ENCODE peak calls at places on chromosomes 16 and 17, in six cellular contexts. F is mucosa of descending colon; G is right cardiac atrium; J is CD8-positive, alpha-beta T cell; P is A673; H is lung. Y is an unnamed sample.
A peak's percentile ranks its signal among the peaks of the same experiment; 100 is the strongest.

GRCh38 chr17:82648761-82649474 is 674 bp upstream of the WDR45B start:
- DNase-seq in F (peak; percentile 79), G (peak; percentile 89), J (no peak), P (peak; percentile 54), H (peak; percentile 47), Y (peak; percentile 62)

GRCh38 chr17:1399679-1400512 is at the start of gene YWHAE:
- DNase-seq in F (peak; percentile 99), G (peak; percentile 99), J (peak; percentile 87), P (peak; percentile 99), H (peak; percentile 97), Y (peak; percentile 98)

GRCh38 chr16:3963886-3964685 is 83.6 kb upstream of the CREBBP start:
- DNase-seq in F (no peak), G (peak; percentile 65), J (no peak), P (no peak), H (no peak), Y (no peak)

GRCh38 chr16:20241321-20241720 is 86.0 kb downstream of the GP2 start:
- DNase-seq in F (no peak), G (no peak), J (no peak), P (no peak), H (no peak), Y (no peak)

GRCh38 chr16:71626018-71626857 is at the start of gene MARVELD3:
- DNase-seq in F (peak; percentile 97), G (peak; percentile 72), J (no peak), P (no peak), H (peak; percentile 89), Y (peak; percentile 94)

GRCh38 chr17:29291163-29291752 is 2.7 kb downstream of the NUFIP2 start:
- DNase-seq in F (no peak), G (no peak), J (no peak), P (peak; percentile 86), H (no peak), Y (no peak)

GRCh38 chr16:19094542-19095365 is 19.0 kb upstream of the ITPRIPL2 start:
- DNase-seq in F (no peak), G (no peak), J (no peak), P (no peak), H (no peak), Y (peak; percentile 50)

GRCh38 chr17:79622776-79623175 is 11.9 kb upstream of the RBFOX3 start:
- DNase-seq in F (peak; percentile 25), G (peak; percentile 29), J (no peak), P (no peak), H (no peak), Y (no peak)

GRCh38 chr16:5965321-5965720 is 867.7 kb upstream of the EEF2KMT start:
- DNase-seq in F (no peak), G (no peak), J (no peak), P (no peak), H (no peak), Y (no peak)

GRCh38 chr16:53034306-53034705 is 18.4 kb downstream of the CHD9NB start:
- DNase-seq in F (no peak), G (no peak), J (no peak), P (no peak), H (no peak), Y (no peak)

GRCh38 chr16:85639529-85640253 is 26.6 kb downstream of the GSE1 start:
- DNase-seq in F (no peak), G (peak; percentile 89), J (no peak), P (peak; percentile 76), H (no peak), Y (no peak)

GRCh38 chr16:84716740-84717139 is 16.9 kb downstream of the USP10 start:
- DNase-seq in F (no peak), G (no peak), J (no peak), P (no peak), H (no peak), Y (no peak)

GRCh38 chr17:59254742-59255141 is 34.4 kb downstream of the GDPD1 start:
- DNase-seq in F (no peak), G (no peak), J (no peak), P (no peak), H (no peak), Y (no peak)

GRCh38 chr17:17623904-17624303 is 32.4 kb upstream of the PEMT start:
- DNase-seq in F (no peak), G (no peak), J (no peak), P (no peak), H (no peak), Y (no peak)

GRCh38 chr17:43118679-43119615 is 6.2 kb downstream of the BRCA1 start:
- DNase-seq in F (no peak), G (no peak), J (no peak), P (no peak), H (no peak), Y (no peak)

GRCh38 chr17:44192750-44193149 is 6.0 kb downstream of the TMUB2 start:
- DNase-seq in F (no peak), G (no peak), J (no peak), P (no peak), H (no peak), Y (no peak)

GRCh38 chr17:70059649-70060048 is 15.4 kb upstream of the KCNJ16 start:
- DNase-seq in F (no peak), G (no peak), J (no peak), P (no peak), H (no peak), Y (no peak)

GRCh38 chr16:57239089-57239488 is 6.0 kb upstream of the ARL2BP start:
- DNase-seq in F (no peak), G (no peak), J (no peak), P (no peak), H (no peak), Y (no peak)

GRCh38 chr16:86986809-86987487 is 330.2 kb downstream of the C16orf95 start:
- DNase-seq in F (no peak), G (no peak), J (no peak), P (no peak), H (no peak), Y (no peak)

GRCh38 chr16:8376858-8377257 is 213.5 kb downstream of the TMEM114 start:
- DNase-seq in F (no peak), G (no peak), J (no peak), P (no peak), H (no peak), Y (no peak)

GRCh38 chr17:606501-607243 is 108.0 kb downstream of the VPS53 start:
- DNase-seq in F (no peak), G (no peak), J (no peak), P (no peak), H (no peak), Y (no peak)

GRCh38 chr17:43356999-43357398 is 41.8 kb upstream of the ARL4D start:
- DNase-seq in F (no peak), G (no peak), J (no peak), P (no peak), H (no peak), Y (no peak)

GRCh38 chr17:17103160-17103559 is 60.9 kb downstream of the MPRIP start:
- DNase-seq in F (no peak), G (no peak), J (no peak), P (no peak), H (no peak), Y (no peak)

GRCh38 chr17:3682033-3682432 is 13.4 kb downstream of the EMC6 start:
- DNase-seq in F (no peak), G (no peak), J (no peak), P (no peak), H (no peak), Y (no peak)

DNA sequence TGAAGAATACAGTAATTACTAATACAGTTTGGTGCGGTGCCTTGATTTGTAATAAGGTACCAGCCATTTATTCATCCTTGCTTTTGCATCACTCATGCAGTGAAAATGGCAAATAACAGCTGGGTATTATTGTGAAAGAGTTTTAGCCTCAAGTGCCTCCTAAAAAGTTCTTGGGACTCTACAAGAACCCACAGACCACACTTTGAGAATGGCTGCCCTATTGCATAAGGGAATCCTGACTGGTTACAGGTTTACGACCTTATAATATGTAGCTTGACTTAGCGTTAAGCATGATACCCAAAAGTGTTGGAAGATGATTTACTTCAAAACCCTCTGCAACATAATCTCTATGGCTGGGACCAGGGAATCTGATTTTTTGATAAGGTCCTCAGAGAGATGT is 4.2 kb downstream of the MYH13 start:
- DNase-seq in F (no peak), G (no peak), J (no peak), P (no peak), H (no peak), Y (no peak)
- H3K4me3 ChIP-seq in F (no peak overlapping the region), G (no peak overlapping the region), J (no peak overlapping the region), P (no peak overlapping the region), H (no peak overlapping the region), Y (no peak overlapping the region)

GRCh38 chr16:10297341-10298006 is 88.4 kb upstream of the ATF7IP2 start:
- DNase-seq in F (no peak), G (no peak), J (no peak), P (no peak), H (no peak), Y (peak; percentile 32)
- H3K4me3 ChIP-seq in F (no peak overlapping the region), G (no peak overlapping the region), J (no peak overlapping the region), P (no peak overlapping the region), H (no peak overlapping the region), Y (no peak overlapping the region)

GRCh38 chr16:70578035-70578434 is 54.4 kb downstream of the SF3B3 start:
- DNase-seq in F (no peak), G (no peak), J (no peak), P (peak; percentile 18), H (no peak), Y (no peak)

GRCh38 chr16:70579248-70579647 is 55.6 kb downstream of the SF3B3 start:
- DNase-seq in F (no peak), G (peak; percentile 4), J (no peak), P (no peak), H (no peak), Y (no peak)

GRCh38 chr16:70582280-70582978 is 58.8 kb downstream of the SF3B3 start:
- DNase-seq in F (no peak), G (peak; percentile 37), J (no peak), P (peak; percentile 24), H (no peak), Y (no peak)

GRCh38 chr16:70577256-70577698 is 53.7 kb downstream of the SF3B3 start:
- DNase-seq in F (no peak), G (peak; percentile 54), J (no peak), P (no peak), H (no peak), Y (no peak)

DNA sequence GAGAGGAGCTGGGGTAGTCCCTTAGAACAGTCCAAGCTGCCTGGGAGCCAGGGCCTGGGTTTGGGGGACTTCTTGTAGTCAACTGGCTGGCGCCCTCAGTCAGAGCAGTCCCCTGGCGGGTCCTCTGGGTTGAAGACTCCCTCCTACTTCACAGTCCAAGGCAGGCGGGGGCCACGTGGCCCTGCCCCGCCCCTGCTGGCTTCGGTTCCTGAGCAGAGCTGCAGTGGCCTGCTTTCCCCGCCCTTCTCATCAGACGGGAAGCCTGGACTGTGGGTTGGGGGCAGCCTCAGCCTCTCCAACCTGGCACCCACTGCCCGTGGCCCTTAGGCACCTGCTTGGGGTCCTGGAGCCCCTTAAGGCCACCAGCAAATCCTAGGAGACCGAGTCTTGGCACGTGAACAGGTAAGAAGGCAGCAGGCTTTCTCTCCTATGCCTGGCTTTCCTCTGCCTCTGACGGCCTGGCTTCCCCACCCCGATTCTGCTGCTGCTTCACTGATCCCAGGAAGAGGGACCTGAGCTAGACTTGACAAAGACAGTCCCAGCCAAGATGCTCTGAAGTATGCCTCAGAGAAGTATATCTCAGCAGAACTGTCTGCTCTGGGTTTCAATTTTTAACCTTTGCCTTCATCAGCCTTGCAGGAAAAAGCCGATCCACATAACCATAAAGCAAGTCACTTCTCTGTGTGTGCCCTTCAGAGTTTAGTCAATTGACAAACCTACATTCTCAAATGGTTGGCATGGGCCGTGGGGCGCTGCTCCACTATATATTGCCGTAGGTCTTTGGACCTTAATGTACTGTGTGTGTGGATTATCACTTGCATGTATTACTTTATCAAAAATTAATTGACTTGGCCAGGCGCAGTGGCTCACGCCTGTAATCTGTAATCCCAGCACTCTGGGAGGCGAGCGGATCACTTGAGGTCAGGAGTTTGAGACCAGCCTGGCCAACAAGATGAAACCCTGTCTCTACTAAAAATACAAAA is 56.3 kb downstream of the SF3B3 start:
- DNase-seq in F (peak; percentile 70), G (peak; percentile 87), J (no peak), P (no peak), H (no peak), Y (peak; percentile 51)
- H3K4me3 ChIP-seq in F (no peak overlapping the region), G (no peak overlapping the region), J (no peak overlapping the region), P (no peak overlapping the region), H (no peak overlapping the region), Y (no peak overlapping the region)

GRCh38 chr16:81627024-81627423 is 152.1 kb upstream of the PLCG2 start:
- DNase-seq in F (no peak), G (no peak), J (no peak), P (no peak), H (no peak), Y (no peak)
- H3K4me3 ChIP-seq in F (no peak overlapping the region), G (no peak overlapping the region), J (no peak overlapping the region), P (no peak overlapping the region), H (no peak overlapping the region), Y (no peak overlapping the region)

Y was measured in transverse colon.